ENCODE peak calls at places on chromosomes 11 and 22, in five cellular contexts. N, M, S, R and P are unnamed samples. For H3K36me3, the result is how much of the 10 kb centered on the place peaks cover.

GRCh38 chr11:76626266-76626665 is 44.3 kb downstream of the LRRC32 start:
- DNase-seq in S (no peak), R (no peak), N (no peak), M (no peak), P (no peak)

GRCh38 chr22:29211066-29211841 is 5.6 kb downstream of the EMID1 start:
- DNase-seq in M (no peak), S (no peak), N (no peak), R (no peak), P (no peak)

GRCh38 chr11:82858556-82859091 is 41.6 kb downstream of the PRCP start:
- DNase-seq in S (no peak), N (no peak), R (peak), M (no peak), P (no peak)

GRCh38 chr11:97610854-97611253 is 1221.0 kb downstream of the JRKL start:
- DNase-seq in S (no peak), R (no peak), M (no peak), N (no peak), P (no peak)

GRCh38 chr11:134277176-134278001 is 1.2 kb downstream of the GLB1L3 start:
- DNase-seq in N (no peak), R (no peak), S (no peak), M (no peak), P (no peak)

GRCh38 chr22:29617922-29618629 is 14.6 kb downstream of the NF2 start:
- DNase-seq in S (no peak), N (no peak), R (no peak), M (peak), P (peak)

GRCh38 chr11:59173080-59173963 is 1.4 kb downstream of the DTX4 start:
- DNase-seq in N (no peak), R (no peak), S (no peak), M (peak), P (no peak)

GRCh38 chr11:3089236-3090061 is 32.2 kb upstream of the CARS1 start:
- DNase-seq in S (no peak), N (no peak), M (no peak), R (no peak), P (no peak)

GRCh38 chr11:125063429-125064043 is 431 bp downstream of the SLC37A2 start:
- DNase-seq in S (no peak), R (no peak), M (no peak), N (no peak), P (no peak)

GRCh38 chr11:125061237-125061636 is 1.9 kb upstream of the SLC37A2 start:
- DNase-seq in S (no peak), R (no peak), N (no peak), M (no peak), P (no peak)

GRCh38 chr11:125062931-125063428 is at the start of gene SLC37A2:
- DNase-seq in M (peak), N (no peak), S (no peak), R (peak), P (no peak)

GRCh38 chr11:125062196-125062930 is 742 bp upstream of the SLC37A2 start:
- DNase-seq in N (no peak), S (no peak), R (no peak), M (no peak), P (no peak)

DNA sequence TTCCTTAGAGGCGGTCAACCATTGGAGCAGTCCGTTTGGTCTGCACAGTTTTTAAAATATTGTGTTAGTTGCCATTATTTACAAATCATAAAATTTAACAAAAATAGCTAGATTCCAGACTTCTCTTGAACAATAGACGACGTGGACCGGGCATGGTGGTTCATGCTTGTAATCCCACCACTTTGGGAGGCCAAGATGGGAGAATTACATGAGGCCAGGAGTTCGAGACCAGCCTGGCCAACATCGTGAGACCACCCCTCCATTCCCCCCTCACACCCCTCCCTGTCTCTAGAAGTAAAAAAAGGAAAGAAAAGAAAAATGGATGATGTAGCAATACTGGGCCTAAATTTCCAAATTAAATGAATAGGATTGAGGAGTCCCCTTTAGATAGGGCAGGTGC is 965 bp downstream of the SLC37A2 start:
- DNase-seq in M (no peak), R (no peak), S (no peak), N (no peak), P (no peak)
- H3K4me3 ChIP-seq in M (no peak), R (peak), S (no peak), N (peak), P (no peak)

DNA sequence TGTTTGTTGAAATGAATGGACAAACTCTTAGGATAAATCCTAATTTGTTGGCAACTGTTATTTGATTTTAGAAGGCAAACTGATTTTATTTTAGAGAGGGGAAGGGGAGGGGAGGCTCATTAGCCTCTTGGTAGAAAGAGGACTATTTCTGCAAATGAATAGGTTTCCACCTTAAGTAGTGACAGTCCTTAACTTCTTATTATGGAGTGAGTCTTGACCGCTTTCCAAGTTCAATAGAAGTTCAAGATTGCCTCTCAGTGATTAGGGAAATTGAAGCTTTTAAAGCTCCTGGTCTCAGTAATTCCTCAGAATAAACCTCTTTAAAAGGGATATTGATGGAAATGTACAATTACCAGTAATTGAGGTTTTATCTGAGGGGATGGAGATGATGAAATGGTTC is 55.7 kb downstream of the PANX1 start:
- DNase-seq in M (no peak), S (no peak), R (no peak), N (no peak), P (no peak)
- H3K36me3 ChIP-seq in M (under half), S (under half), R (under half), N (under half), P (under half)

DNA sequence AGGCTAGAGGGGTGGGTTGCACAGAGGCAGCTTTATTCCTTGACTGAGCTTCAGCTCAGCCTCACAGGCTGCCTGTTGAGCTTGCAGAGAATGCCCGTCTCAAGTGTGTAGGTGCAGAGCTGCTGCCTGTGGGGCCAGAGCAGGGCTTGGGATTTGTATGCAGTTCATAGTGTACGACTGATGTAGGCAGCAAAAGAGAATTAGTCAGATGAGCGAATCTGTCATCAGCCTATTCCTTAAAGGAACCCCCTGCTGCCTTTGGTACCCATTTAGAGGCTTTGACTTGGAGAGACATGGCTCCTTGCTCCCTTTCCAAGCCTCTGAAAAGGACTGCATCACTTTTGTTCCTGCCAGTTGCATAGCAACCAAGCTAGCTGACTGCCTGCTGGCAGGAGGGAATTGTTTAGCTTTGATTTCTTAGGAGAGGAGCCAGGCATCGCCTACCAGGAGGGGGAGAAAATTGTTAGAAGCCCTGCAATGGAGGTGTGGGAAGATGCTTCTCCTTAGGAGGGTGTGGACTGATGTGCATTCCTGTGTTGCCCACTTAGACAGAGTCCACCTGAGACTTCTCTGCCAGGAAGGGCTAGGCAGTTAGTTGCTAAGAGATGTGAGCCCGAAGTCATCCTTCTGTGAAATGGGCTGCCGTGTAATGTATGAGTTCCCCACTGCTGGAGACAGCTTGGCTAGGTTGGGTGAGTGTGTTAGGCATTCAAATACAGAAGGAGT is 10.9 kb downstream of the ACO2 start:
- DNase-seq in R (no peak), N (no peak), M (peak), S (peak), P (no peak)
- H3K4me3 ChIP-seq in R (no peak), N (no peak), M (no peak), S (peak), P (no peak)

DNA sequence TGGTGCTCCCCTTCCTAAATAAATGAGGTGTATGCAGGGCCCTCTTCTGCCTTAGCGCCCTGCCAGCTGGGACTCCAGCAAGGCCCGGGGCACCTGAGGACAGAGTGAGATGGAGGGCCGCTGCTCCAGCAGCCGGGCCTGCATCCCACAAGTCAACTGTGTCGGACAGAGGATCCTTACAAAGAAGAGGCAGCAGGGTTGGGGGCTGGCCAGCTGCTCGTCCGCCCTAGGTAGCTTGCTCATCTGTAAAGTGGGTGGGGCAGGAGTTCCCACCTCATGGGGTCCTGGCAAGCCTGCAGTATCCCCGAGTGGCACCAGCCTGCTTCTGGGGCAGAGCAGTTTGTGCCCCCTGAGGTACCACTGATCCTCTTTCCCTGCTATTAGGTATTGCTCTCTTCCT is 7.6 kb downstream of the TMEM121B start:
- DNase-seq in N (no peak), R (no peak), M (no peak), S (no peak), P (no peak)
- H3K36me3 ChIP-seq in N (under half), R (under half), M (under half), S (under half), P (under half)